ENCODE peak calls at places on chromosomes 1 and 21, in eight cellular contexts. A is thyroid gland, Y is A549, K is esophagus squamous epithelium, G is sigmoid colon, U is adrenal gland, H is Peyer's patch, X is IMR-90. R is an unnamed sample.

GRCh38 chr1:170881268-170882265 is 53.8 kb upstream of the MROH9 start:
- DNase-seq in A (peak), Y (peak), K (no peak), G (no peak), U (peak), H (no peak), X (peak), R (no peak)

GRCh38 chr1:200916152-200916551 is 21.5 kb downstream of the INAVA start:
- DNase-seq in A (no peak), Y (no peak), K (no peak), G (peak), U (no peak), H (peak), X (no peak), R (no peak)

GRCh38 chr1:154398141-154398540 is 7.0 kb upstream of the IL6R start:
- DNase-seq in A (no peak), Y (no peak), K (no peak), G (peak), U (no peak), H (no peak), X (no peak), R (no peak)

GRCh38 chr1:53114090-53114489 is 28.3 kb downstream of the SLC1A7 start:
- DNase-seq in A (no peak), Y (no peak), K (no peak), G (no peak), U (no peak), H (peak), X (no peak), R (no peak)

GRCh38 chr1:99467645-99468044 is 178.3 kb upstream of the PALMD start:
- DNase-seq in A (no peak), Y (no peak), K (no peak), G (no peak), U (no peak), H (no peak), X (no peak), R (no peak)

GRCh38 chr21:38293113-38293512 is 36.3 kb downstream of the KCNJ15 start:
- DNase-seq in A (no peak), Y (no peak), K (no peak), G (no peak), U (no peak), H (no peak), X (no peak), R (no peak)

GRCh38 chr1:201845331-201846083 is 16.6 kb downstream of the IPO9 start:
- DNase-seq in A (no peak), Y (no peak), K (no peak), G (no peak), U (no peak), H (no peak), X (peak), R (no peak)

GRCh38 chr1:208866351-208866750 is 622.2 kb upstream of the PLXNA2 start:
- DNase-seq in A (no peak), Y (no peak), K (no peak), G (no peak), U (no peak), H (no peak), X (no peak), R (no peak)

GRCh38 chr1:218463194-218464156 is 118.3 kb downstream of the TGFB2 start:
- DNase-seq in A (peak), Y (peak), K (no peak), G (peak), U (peak), H (peak), X (peak), R (no peak)

GRCh38 chr1:16392740-16393139 is 25.7 kb downstream of the SZRD1 start:
- DNase-seq in A (no peak), Y (no peak), K (no peak), G (no peak), U (no peak), H (no peak), X (peak), R (no peak)

GRCh38 chr1:29272171-29272907 is 36.0 kb downstream of the PTPRU start:
- DNase-seq in A (no peak), Y (no peak), K (no peak), G (peak), U (no peak), H (no peak), X (no peak), R (peak)

GRCh38 chr1:230566481-230566880 is 75.8 kb upstream of the COG2 start:
- DNase-seq in A (no peak), Y (no peak), K (no peak), G (no peak), U (no peak), H (no peak), X (no peak), R (no peak)

GRCh38 chr1:48878191-48878940 is 101.7 kb upstream of the BEND5 start:
- DNase-seq in A (no peak), Y (peak), K (no peak), G (no peak), U (peak), H (no peak), X (peak), R (no peak)

GRCh38 chr1:203480525-203481084 is 5.0 kb downstream of the PRELP start:
- DNase-seq in A (peak), Y (peak), K (no peak), G (peak), U (no peak), H (peak), X (peak), R (peak)

GRCh38 chr1:39733161-39733560 is 5.5 kb upstream of the PPIE start:
- DNase-seq in A (peak), Y (no peak), K (no peak), G (no peak), U (no peak), H (no peak), X (peak), R (no peak)

GRCh38 chr1:118504867-118505266 is 319.8 kb upstream of the SPAG17 start:
- DNase-seq in A (peak), Y (no peak), K (no peak), G (no peak), U (peak), H (no peak), X (no peak), R (peak)

GRCh38 chr1:159889821-159890252 is 10.1 kb downstream of the CFAP45 start:
- DNase-seq in A (no peak), Y (peak), K (no peak), G (no peak), U (peak), H (no peak), X (peak), R (no peak)

GRCh38 chr1:6998267-6998666 is 213.0 kb downstream of the CAMTA1 start:
- DNase-seq in A (no peak), Y (peak), K (no peak), G (no peak), U (no peak), H (no peak), X (no peak), R (no peak)

GRCh38 chr1:29380532-29380931 is 144.2 kb downstream of the PTPRU start:
- DNase-seq in A (no peak), Y (no peak), K (no peak), G (no peak), U (no peak), H (no peak), X (peak), R (no peak)

GRCh38 chr1:234913771-234914170 is 214.9 kb downstream of the TOMM20 start:
- DNase-seq in A (no peak), Y (no peak), K (no peak), G (peak), U (no peak), H (peak), X (no peak), R (peak)

GRCh38 chr1:27356628-27357280 is 10.0 kb downstream of the MAP3K6 start:
- DNase-seq in A (no peak), Y (no peak), K (no peak), G (no peak), U (no peak), H (peak), X (no peak), R (peak)

GRCh38 chr1:101105877-101106276 is 80.3 kb upstream of the DPH5 start:
- DNase-seq in A (no peak), Y (no peak), K (no peak), G (no peak), U (no peak), H (no peak), X (peak), R (no peak)

GRCh38 chr21:42093991-42094417 is 22.9 kb downstream of the UMODL1 start:
- DNase-seq in A (peak), Y (no peak), K (no peak), G (no peak), U (peak), H (no peak), X (peak), R (no peak)

GRCh38 chr1:32647308-32648134 is 2.8 kb downstream of the ZBTB8OS start:
- DNase-seq in A (no peak), Y (no peak), K (no peak), G (no peak), U (no peak), H (no peak), X (no peak), R (no peak)

GRCh38 chr1:59391216-59392179 is 94.6 kb downstream of the FGGY start:
- DNase-seq in A (no peak), Y (no peak), K (no peak), G (no peak), U (no peak), H (no peak), X (no peak), R (no peak)

GRCh38 chr1:151458936-151459330 is 361 bp downstream of the POGZ start:
- DNase-seq in A (peak), Y (peak), K (no peak), G (peak), U (peak), H (peak), X (peak), R (peak)
- TF ChIP-seq POLR2A in A (no peak), Y (no peak), K (no peak), G (no peak), U (peak), H (no peak), X (peak), R (no peak)

GRCh38 chr1:212107481-212107880 is 71.9 kb downstream of the DTL start:
- DNase-seq in A (no peak), Y (no peak), K (no peak), G (no peak), U (no peak), H (no peak), X (no peak), R (no peak)
- H3K27ac ChIP-seq in A (no peak), Y (no peak), K (no peak), G (no peak), U (no peak), H (no peak), X (no peak), R (no peak)

DNA sequence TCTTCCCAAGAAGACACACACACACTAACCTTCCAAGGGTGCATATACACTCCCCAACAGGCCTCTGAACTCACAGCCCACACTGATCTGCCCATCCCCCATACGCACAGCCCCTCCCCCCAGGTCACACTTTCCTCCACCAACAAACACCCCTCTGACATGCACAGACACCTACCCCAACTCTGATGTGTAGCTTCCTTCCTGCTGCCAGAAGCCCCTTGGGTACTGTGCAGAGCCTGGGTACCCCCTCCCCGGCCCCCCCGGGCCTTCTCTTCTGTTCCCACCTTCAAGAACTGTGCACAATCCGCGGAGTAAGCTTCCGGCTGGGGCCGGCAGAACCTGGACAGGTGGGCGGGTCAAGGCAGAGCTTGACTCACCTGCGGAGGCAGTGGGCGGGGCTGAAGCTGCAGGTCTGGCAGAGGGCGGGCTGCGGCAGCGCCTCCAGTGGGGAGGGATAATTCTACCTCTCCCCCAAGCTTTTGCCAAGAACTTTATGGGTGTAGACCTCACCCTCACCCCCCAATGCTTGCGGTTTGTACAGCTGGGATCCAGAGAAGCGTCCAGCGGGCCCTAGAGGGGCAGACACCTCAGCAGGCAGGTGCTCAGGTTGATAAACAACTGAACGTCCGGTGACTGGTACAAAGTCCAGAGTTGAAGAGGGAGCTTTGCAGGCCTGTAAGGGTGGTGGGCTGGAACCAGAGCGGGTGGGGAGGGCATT is at the start of gene C1orf210:
- DNase-seq in A (peak), Y (no peak), K (no peak), G (peak), U (no peak), H (peak), X (no peak), R (peak)
- TF ChIP-seq POLR2A in A (peak), Y (no peak), K (no peak), G (peak), U (no peak), H (peak), X (no peak), R (no peak)

GRCh38 chr21:46091118-46091517 is 6.8 kb upstream of the COL6A2 start:
- DNase-seq in A (no peak), Y (no peak), K (no peak), G (peak), U (no peak), H (no peak), X (no peak), R (no peak)
- H3K27ac ChIP-seq in A (no peak), Y (no peak), K (peak), G (peak), U (no peak), H (peak), X (peak), R (peak)

DNA sequence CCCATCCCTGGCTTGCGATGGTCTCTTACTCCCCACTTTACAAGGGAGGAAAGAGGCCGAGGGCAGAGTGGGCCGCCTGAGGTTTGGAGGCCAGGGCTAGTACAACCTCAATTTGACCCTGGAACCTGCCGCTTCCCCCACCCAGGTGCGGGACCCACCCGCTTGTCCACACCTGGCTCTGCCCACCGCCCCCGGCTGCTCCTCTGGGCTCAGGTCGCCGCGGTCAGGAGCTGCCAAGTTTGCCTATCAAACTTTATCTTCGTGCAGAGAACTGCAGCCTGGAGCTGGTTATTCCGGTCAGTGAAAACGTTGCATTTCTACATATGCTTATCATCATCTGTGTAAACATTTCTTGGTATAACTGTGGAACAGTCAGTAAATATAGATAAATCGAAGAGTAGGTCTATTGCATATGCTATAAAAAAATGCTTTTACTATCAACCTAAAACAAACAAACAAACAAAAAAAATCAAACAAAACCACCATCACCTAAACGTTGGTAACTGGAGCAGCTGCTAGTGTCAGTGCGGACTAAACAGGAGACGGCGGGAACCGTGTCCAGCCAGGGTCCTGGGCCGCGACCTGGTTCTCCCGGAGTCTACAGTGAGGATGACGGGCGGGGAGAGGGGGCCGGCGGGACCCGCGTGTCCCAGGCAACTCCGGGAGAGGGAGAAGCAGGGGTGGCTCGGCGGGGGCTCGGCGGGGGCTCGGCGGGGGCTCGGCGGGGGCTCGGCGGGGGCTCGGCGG is 906 bp upstream of the ADARB1 start:
- DNase-seq in A (peak), Y (peak), K (no peak), G (peak), U (peak), H (peak), X (peak), R (peak)
- TF ChIP-seq POLR2A in A (no peak), Y (no peak), K (no peak), G (no peak), U (no peak), H (no peak), X (peak), R (no peak)

DNA sequence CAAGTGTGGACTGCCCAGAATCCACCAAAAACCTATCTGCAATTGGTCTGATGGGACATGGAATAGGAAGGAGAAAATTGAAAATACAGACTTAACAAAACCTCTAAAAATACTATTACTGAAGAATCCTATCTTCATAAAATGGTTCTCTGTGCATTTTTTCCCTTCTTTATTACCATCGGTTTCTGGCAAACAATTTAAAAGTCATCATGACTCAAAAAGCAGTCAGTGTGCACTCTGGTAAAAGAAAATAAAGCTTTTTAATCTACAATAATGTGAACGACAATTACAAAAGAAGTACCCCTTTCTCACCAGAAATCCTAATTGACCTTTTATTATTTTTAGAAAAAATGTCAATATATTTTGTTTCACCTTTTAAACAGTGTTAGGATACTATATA is 186.3 kb downstream of the TPR start:
- DNase-seq in A (no peak), Y (no peak), K (no peak), G (no peak), U (no peak), H (no peak), X (peak), R (no peak)
- H3K27ac ChIP-seq in A (no peak), Y (peak), K (no peak), G (no peak), U (no peak), H (no peak), X (no peak), R (no peak)

GRCh38 chr21:16085436-16085835 is 355.7 kb downstream of the USP25 start:
- DNase-seq in A (no peak), Y (no peak), K (no peak), G (no peak), U (no peak), H (no peak), X (peak), R (no peak)
- TF ChIP-seq POLR2A in A (no peak), Y (no peak), K (no peak), G (no peak), U (no peak), H (no peak), X (no peak), R (no peak)

DNA sequence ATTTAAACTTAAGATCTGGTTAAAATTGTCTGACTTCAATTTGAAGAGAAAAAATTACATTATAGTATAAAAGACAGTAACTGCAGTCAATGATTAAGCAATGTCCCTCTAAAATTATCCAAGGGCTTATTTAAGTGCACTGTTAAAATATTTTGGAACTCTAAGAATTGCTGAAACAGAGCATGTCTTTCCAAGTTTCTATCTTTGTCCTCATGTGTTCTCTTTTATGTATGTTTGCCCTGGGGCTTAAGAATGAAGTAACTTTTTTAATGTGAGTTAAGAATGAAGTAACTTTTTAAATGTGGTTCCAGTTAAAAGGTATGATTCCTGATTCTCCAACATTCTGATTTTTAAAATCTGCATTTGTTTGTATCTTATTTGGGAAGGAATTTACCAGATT is 69.0 kb upstream of the MARK1 start:
- DNase-seq in A (no peak), Y (no peak), K (no peak), G (no peak), U (no peak), H (no peak), X (no peak), R (no peak)
- H3K27ac ChIP-seq in A (no peak), Y (no peak), K (no peak), G (no peak), U (no peak), H (no peak), X (no peak), R (no peak)

GRCh38 chr1:69992594-69992993 is 212.8 kb downstream of the LRRC40 start:
- DNase-seq in A (no peak), Y (no peak), K (no peak), G (no peak), U (no peak), H (no peak), X (no peak), R (no peak)
- TF ChIP-seq POLR2A in A (no peak), Y (no peak), K (no peak), G (no peak), U (no peak), H (no peak), X (no peak), R (no peak)

R was measured in stomach.